ENCODE peak calls at places on chromosomes 13 and 19, in four cellular contexts. H is activated CD8-positive, alpha-beta T cell treated with anti-CD3 and anti-CD28 coated beads, Interleukin-2, amount 10 ng/mL, durations not matched to agents 7 days and 5 days; G is globus pallidus; O is smooth muscle cell of the brain vasculature. K is an unnamed sample.

GRCh38 chr19:1858412-1859081 is 4.8 kb downstream of the KLF16 start:
- DNase-seq in H (no peak), O (no peak), G (no peak), K (no peak)

GRCh38 chr13:85386424-85386823 is 412.8 kb downstream of the SLITRK6 start:
- DNase-seq in G (no peak), H (no peak), O (no peak), K (no peak)

GRCh38 chr13:29474991-29475390 is 120.5 kb downstream of the SLC7A1 start:
- DNase-seq in H (no peak), G (no peak), O (no peak), K (no peak)

GRCh38 chr19:55188620-55189019 is 8.5 kb upstream of the SYT5 start:
- DNase-seq in H (no peak), G (no peak), O (no peak), K (no peak)

GRCh38 chr13:113065406-113066141 is 40.0 kb upstream of the F7 start:
- DNase-seq in H (no peak), G (no peak), O (no peak), K (no peak)

GRCh38 chr13:114134111-114134943 is 1.9 kb upstream of the RASA3 start:
- DNase-seq in G (no peak), O (no peak), H (peak), K (no peak)

GRCh38 chr19:5625641-5626040 is 2.8 kb downstream of the SAFB start:
- DNase-seq in O (no peak), H (no peak), G (no peak), K (no peak)

GRCh38 chr13:57624565-57625435 is 6.7 kb upstream of the PCDH17 start:
- DNase-seq in H (peak), O (peak), G (peak), K (no peak)

GRCh38 chr19:49114630-49115363 is 627 bp downstream of the LIN7B start:
- DNase-seq in H (peak), G (peak), O (no peak), K (peak)

GRCh38 chr19:48490980-48491792 is 20.4 kb downstream of the LMTK3 start:
- DNase-seq in H (peak), O (no peak), G (no peak), K (peak)

GRCh38 chr13:41222259-41222852 is 28.0 kb upstream of the KBTBD7 start:
- DNase-seq in H (peak), O (no peak), G (peak), K (peak)

GRCh38 chr13:36981156-36981743 is 17.9 kb downstream of the ALG5 start:
- DNase-seq in G (peak), O (no peak), H (no peak), K (no peak)

GRCh38 chr13:43058318-43058674 is 34.9 kb downstream of the DNAJC15 start:
- DNase-seq in O (peak), G (no peak), H (peak), K (no peak)

GRCh38 chr13:113528101-113528797 is 37.7 kb upstream of the DCUN1D2 start:
- DNase-seq in O (no peak), G (no peak), H (no peak), K (no peak)

GRCh38 chr19:49758292-49758691 is 4.8 kb downstream of the TSKS start:
- DNase-seq in G (no peak), O (peak), H (no peak), K (no peak)

GRCh38 chr19:41696402-41697197 is 8.5 kb upstream of the CEACAM7 start:
- DNase-seq in O (no peak), H (peak), G (no peak), K (peak)

GRCh38 chr13:101300531-101300930 is 115.8 kb downstream of the NALCN start:
- DNase-seq in G (no peak), O (no peak), H (no peak), K (no peak)

GRCh38 chr19:41936416-41936850 is 8.2 kb upstream of the ERFL start:
- DNase-seq in O (no peak), H (no peak), G (no peak), K (no peak)

GRCh38 chr13:20197361-20197834 is 4.7 kb upstream of the GJB2 start:
- DNase-seq in G (peak), H (peak), O (no peak), K (peak)

GRCh38 chr13:93687261-93687660 is 460.7 kb downstream of the GPC6 start:
- DNase-seq in G (no peak), O (no peak), H (no peak), K (no peak)

GRCh38 chr19:34494601-34495000 is 13.0 kb downstream of the WTIP start:
- DNase-seq in G (no peak), O (no peak), H (no peak), K (no peak)

GRCh38 chr13:27483421-27483820 is 33.1 kb upstream of the MTIF3 start:
- DNase-seq in O (no peak), H (no peak), G (no peak), K (no peak)

GRCh38 chr13:35925669-35926068 is 205.5 kb downstream of the DCLK1 start:
- DNase-seq in H (no peak), O (no peak), G (no peak), K (no peak)

K was measured in DND-41.